ENCODE peak calls at places on chromosomes 5 and 9, in six cellular contexts. J is Panc1, Y is colonic mucosa, R is ovary, L is K562, B is tibial nerve. H is an unnamed sample. For H3K4me1, the result is how much of the 10 kb centered on the place peaks cover.

GRCh38 chr5:107228237-107228636 is 442.5 kb downstream of the EFNA5 start:
- DNase-seq in L (no peak), R (no peak), B (no peak), J (no peak), Y (no peak), H (no peak)

GRCh38 chr9:136204838-136205706 is at the start of gene LHX3:
- DNase-seq in J (no peak), R (peak), L (peak), Y (no peak), B (no peak), H (no peak)

GRCh38 chr5:60686164-60686563 is 13.8 kb downstream of the DEPDC1B start:
- DNase-seq in R (no peak), L (no peak), J (no peak), Y (no peak), B (no peak), H (no peak)

GRCh38 chr5:134086215-134086942 is 28.1 kb upstream of the TCF7 start:
- DNase-seq in R (no peak), B (no peak), L (no peak), J (no peak), Y (no peak), H (no peak)

GRCh38 chr9:132187006-132187760 is 25.3 kb downstream of the NTNG2 start:
- DNase-seq in R (no peak), L (no peak), Y (no peak), J (no peak), B (no peak), H (no peak)

GRCh38 chr5:27313549-27313948 is 275.2 kb upstream of the CDH9 start:
- DNase-seq in Y (no peak), B (no peak), R (no peak), J (no peak), L (no peak), H (no peak)

GRCh38 chr5:63877961-63878360 is 84.3 kb downstream of the HTR1A start:
- DNase-seq in R (no peak), Y (no peak), L (no peak), J (no peak), B (no peak), H (no peak)

GRCh38 chr9:127778280-127779135 is at the start of gene SH2D3C:
- DNase-seq in Y (peak), L (no peak), R (peak), B (no peak), J (no peak), H (no peak)

GRCh38 chr5:55920784-55921183 is 69.6 kb downstream of the IL31RA start:
- DNase-seq in Y (peak), R (no peak), J (no peak), B (no peak), L (no peak), H (no peak)

GRCh38 chr5:157265714-157266285 is at the start of gene CYFIP2:
- DNase-seq in R (peak), B (peak), L (peak), Y (peak), J (no peak), H (no peak)

GRCh38 chr5:2038337-2039179 is 155.8 kb upstream of the IRX4 start:
- DNase-seq in Y (peak), R (peak), L (peak), B (no peak), J (peak), H (peak)

GRCh38 chr9:92444841-92445240 is 20.6 kb upstream of the OMD start:
- DNase-seq in B (no peak), Y (no peak), J (no peak), R (no peak), L (no peak), H (no peak)

GRCh38 chr5:138601444-138601843 is 26.2 kb upstream of the HSPA9 start:
- DNase-seq in R (no peak), L (no peak), B (no peak), J (peak), Y (no peak), H (peak)

GRCh38 chr9:113564804-113565237 is 101.3 kb downstream of the RGS3 start:
- DNase-seq in R (peak), L (peak), B (no peak), Y (peak), J (no peak), H (no peak)
- H3K4me1 ChIP-seq in R (under half), L (under half), B (under half), Y (under half), J (under half), H (under half)

GRCh38 chr5:137465930-137466329 is 33.2 kb downstream of the SPOCK1 start:
- DNase-seq in J (no peak), R (no peak), B (no peak), Y (no peak), L (no peak), H (no peak)
- TF ChIP-seq CTCF in J (no peak), R (no peak), B (no peak), Y (no peak), L (no peak), H (no peak)

DNA sequence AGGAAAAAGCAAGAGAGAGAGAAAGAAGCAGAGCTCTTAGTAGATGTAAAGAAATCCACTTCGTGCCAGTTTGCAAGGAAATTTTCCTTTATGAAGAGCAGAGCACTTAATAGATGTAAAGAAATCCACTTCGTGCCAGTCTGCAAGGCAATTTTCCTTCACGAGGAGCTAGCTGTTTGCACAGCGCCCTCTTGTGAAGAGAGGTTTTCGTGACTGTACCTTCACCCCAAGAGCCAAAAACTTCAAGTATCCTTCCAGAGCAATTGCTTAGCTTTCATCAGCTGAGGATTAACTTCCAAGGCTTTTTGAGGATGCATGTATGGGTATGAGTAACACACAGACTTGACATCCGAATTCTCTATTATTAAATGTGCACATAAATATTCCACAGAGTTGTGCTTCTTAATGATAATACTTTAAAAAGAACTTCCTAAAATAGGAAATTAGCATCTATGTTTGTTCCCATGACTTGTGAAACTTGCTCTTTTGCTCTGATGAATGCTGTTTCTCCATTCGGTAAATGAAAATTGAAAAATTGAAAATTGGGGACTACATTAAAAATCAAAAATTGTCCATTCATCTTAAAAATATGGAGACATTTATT is 525.6 kb downstream of the PDE4D start:
- DNase-seq in L (no peak), Y (peak), R (peak), J (peak), B (peak), H (peak)
- H3K27ac ChIP-seq in L (no peak), Y (no peak), R (no peak), J (no peak), B (no peak), H (no peak)

DNA sequence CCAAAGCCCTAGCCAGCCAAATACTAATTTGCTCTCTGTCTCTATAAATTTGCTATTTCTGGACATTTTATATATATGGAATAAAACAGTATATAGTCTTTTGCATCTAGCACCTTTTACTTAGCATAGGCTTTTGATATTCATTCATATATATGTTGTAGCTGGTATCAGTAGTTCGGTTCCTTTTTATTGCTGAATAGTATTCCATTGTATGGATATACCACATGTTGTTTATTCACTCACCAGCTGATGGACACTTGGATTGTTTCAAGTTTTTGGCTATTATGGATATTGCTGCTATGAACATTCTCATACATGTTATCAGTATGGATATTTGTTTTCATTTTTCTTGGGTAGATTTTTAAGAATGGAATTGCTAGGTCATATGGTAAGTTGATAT is 23.8 kb upstream of the KIAA1958 start:
- DNase-seq in L (no peak), B (no peak), Y (no peak), R (no peak), J (no peak), H (no peak)
- H3K4me1 ChIP-seq in L (under half), B (under half), Y (under half), R (under half), J (under half), H (under half)

GRCh38 chr5:150156033-150156381 is 362 bp upstream of the PDGFRB start:
- DNase-seq in R (no peak), L (no peak), J (no peak), B (no peak), Y (no peak), H (no peak)

GRCh38 chr5:150155258-150156032 is at the start of gene PDGFRB:
- DNase-seq in B (peak), Y (peak), R (peak), L (peak), J (no peak), H (no peak)

GRCh38 chr5:150153483-150153882 is 2.2 kb downstream of the PDGFRB start:
- DNase-seq in Y (no peak), R (no peak), B (no peak), L (no peak), J (no peak), H (no peak)

GRCh38 chr5:150153957-150154617 is 1.6 kb downstream of the PDGFRB start:
- DNase-seq in Y (no peak), B (no peak), R (no peak), J (no peak), L (no peak), H (no peak)

DNA sequence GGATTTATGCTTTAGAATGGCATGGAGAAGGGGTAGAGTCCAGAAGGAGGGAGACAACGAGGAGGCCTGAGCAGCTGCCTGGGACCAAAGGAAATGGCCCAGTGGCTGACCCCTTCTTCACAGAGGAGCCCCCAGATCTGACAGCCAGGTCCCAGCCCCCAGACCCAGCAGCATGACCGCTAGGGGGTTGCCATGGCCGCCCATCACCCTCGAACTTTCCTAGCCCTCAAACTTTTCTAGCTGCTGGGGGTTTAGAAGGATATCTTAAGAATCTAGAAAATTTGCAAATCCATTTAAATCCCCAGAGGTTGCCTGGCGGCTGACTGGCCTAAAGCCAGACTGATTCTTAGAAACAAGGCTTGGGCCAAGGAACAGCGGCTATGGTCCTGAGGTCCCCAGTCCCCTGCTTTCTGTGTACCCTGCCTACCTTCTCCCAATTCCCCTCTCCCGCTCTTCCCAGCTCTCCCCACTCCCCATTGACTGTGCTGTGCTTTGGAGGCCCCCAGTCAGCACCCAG is 969 bp downstream of the PDGFRB start:
- DNase-seq in L (no peak), B (no peak), R (no peak), Y (no peak), J (no peak), H (no peak)
- TF ChIP-seq CTCF in L (no peak), B (no peak), R (no peak), Y (no peak), J (no peak), H (no peak)

GRCh38 chr5:43602818-43603534 is at the start of gene NNT:
- DNase-seq in J (no peak), L (peak), B (peak), Y (peak), R (peak), H (no peak)
- H3K27ac ChIP-seq in J (peak), L (peak), B (peak), Y (peak), R (peak), H (peak)

DNA sequence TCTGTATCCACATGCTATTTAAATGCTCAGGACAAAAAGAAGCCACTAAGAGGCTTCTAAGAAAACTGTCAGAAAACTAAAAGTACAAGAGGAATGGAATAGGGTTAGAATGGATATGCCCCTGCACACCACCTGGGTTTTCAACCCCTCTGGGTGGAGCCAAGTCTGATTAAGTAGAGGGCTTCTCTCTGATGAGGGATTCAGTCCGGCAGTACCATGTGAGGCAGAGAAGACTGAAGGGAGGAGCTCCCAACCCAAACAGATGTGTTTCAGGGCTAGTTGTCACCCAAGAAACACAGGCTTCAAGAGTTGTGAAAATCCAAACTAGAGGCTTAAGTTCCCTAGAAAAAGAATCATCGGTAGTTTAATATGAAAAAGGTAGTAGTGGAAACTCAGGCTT is 12.5 kb downstream of the NREP start:
- DNase-seq in R (no peak), L (no peak), Y (no peak), B (no peak), J (no peak), H (no peak)
- H3K4me1 ChIP-seq in R (under half), L (under half), Y (under half), B (under half), J (under half), H (under half)

H was measured in foreskin keratinocyte.